ENCODE peak calls at places on chromosomes 7 and 10, in six cellular contexts. X is GM23248, H is GM23338, D is PC-9, F is PC-3, R is neural progenitor cell. C is an unnamed sample.

GRCh38 chr7:73865738-73866445 is 4.9 kb downstream of the TMEM270 start:
- DNase-seq in F (peak; percentile 67), X (peak; percentile 84), R (peak; percentile 73), D (no peak), H (peak; percentile 69), C (peak; percentile 46)

GRCh38 chr10:17290226-17290625 is 62.2 kb downstream of the VIM start:
- DNase-seq in F (peak; percentile 63), H (peak; percentile 52), D (peak; percentile 37), X (peak; percentile 43), R (peak; percentile 41), C (no peak)

GRCh38 chr10:83725567-83725966 is 413.7 kb upstream of the GHITM start:
- DNase-seq in F (no peak), R (peak; percentile 22), D (no peak), X (no peak), H (no peak), C (no peak)

GRCh38 chr7:64174941-64175340 is 32.1 kb upstream of the ZNF735 start:
- DNase-seq in D (no peak), X (no peak), R (no peak), H (no peak), F (peak; percentile 5), C (peak; percentile 7)

GRCh38 chr7:44216019-44216418 is 15.2 kb downstream of the YKT6 start:
- DNase-seq in D (no peak), R (no peak), F (no peak), X (no peak), H (no peak), C (no peak)

GRCh38 chr10:101438881-101439391 is 85.0 kb downstream of the BTRC start:
- DNase-seq in R (no peak), X (peak; percentile 8), F (peak; percentile 45), H (no peak), D (no peak), C (no peak)

GRCh38 chr10:114551310-114551972 is 106.6 kb downstream of the ABLIM1 start:
- DNase-seq in R (no peak), H (no peak), F (no peak), X (no peak), D (no peak), C (no peak)

GRCh38 chr7:50957427-50957826 is 174.7 kb upstream of the GRB10 start:
- DNase-seq in D (no peak), F (peak; percentile 44), X (no peak), H (peak; percentile 30), R (no peak), C (no peak)

DNA sequence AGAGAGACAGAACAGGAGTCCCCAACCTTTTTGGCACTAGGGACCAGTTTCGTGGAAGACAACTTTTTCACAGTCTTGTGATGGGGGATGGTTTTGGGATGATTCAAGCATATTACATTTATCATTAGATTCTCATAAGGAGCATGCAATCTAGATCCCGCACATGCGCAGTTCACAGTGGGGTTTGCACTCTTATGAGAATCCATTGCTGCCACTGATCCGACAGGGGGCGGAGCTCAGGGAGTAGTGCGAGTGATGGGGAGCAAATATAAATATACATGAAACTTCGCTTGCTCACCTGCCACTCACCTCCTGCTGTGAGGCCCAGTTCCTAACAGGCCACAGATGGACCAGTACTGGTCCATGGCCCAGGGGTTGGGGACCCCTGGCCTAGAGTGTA is 14.2 kb downstream of the CCL26 start:
- DNase-seq in D (no peak), H (no peak), F (no peak), R (no peak), X (no peak), C (no peak)
- H3F3A ChIP-seq in D (no peaks in the 10 kb centered on the region), H (no peaks in the 10 kb centered on the region), F (no peaks in the 10 kb centered on the region), R (no peaks in the 10 kb centered on the region), X (no peaks in the 10 kb centered on the region), C (no peaks in the 10 kb centered on the region)

GRCh38 chr7:117873056-117873932 is at the start of gene CTTNBP2:
- DNase-seq in X (peak; percentile 75), H (peak; percentile 85), D (no peak), F (peak; percentile 28), R (peak; percentile 90), C (peak; percentile 63)

GRCh38 chr7:117870405-117870905 is 2.8 kb downstream of the CTTNBP2 start:
- DNase-seq in H (no peak), X (no peak), R (no peak), D (no peak), F (no peak), C (no peak)

GRCh38 chr7:117871401-117871777 is 1.9 kb downstream of the CTTNBP2 start:
- DNase-seq in F (no peak), X (no peak), R (no peak), D (no peak), H (no peak), C (no peak)

GRCh38 chr7:117872565-117873055 is 631 bp downstream of the CTTNBP2 start:
- DNase-seq in H (peak; percentile 51), D (no peak), F (no peak), X (peak; percentile 2), R (peak; percentile 68), C (no peak)

GRCh38 chr7:117871778-117872538 is 1.3 kb downstream of the CTTNBP2 start:
- DNase-seq in X (peak; percentile 2), H (peak; percentile 72), R (peak; percentile 74), D (no peak), F (no peak), C (no peak)
- H3K4me2 ChIP-seq in X (no peak overlapping the region), H (peak overlapping the region; percentile 89), R (peak overlapping the region; percentile 97), D (no peak overlapping the region), F (peak overlapping the region; percentile 88), C (peak overlapping the region; percentile 90)

GRCh38 chr7:23347007-23347681 is 48.0 kb downstream of the MALSU1 start:
- DNase-seq in X (peak; percentile 45), F (peak; percentile 24), R (no peak), H (no peak), D (no peak), C (no peak)

GRCh38 chr7:23350466-23350865 is 51.3 kb downstream of the MALSU1 start:
- DNase-seq in D (no peak), H (no peak), R (no peak), X (no peak), F (peak; percentile 26), C (no peak)

GRCh38 chr7:23346316-23346715 is 47.2 kb downstream of the MALSU1 start:
- DNase-seq in D (no peak), F (no peak), X (no peak), R (no peak), H (no peak), C (peak; percentile 24)

GRCh38 chr7:23349484-23350157 is 50.5 kb downstream of the MALSU1 start:
- DNase-seq in H (no peak), D (peak; percentile 94), X (peak; percentile 85), F (peak; percentile 91), R (peak; percentile 71), C (no peak)

GRCh38 chr7:23347682-23348180 is 48.6 kb downstream of the MALSU1 start:
- DNase-seq in D (peak; percentile 98), R (no peak), H (no peak), F (peak; percentile 89), X (peak; percentile 93), C (no peak)
- H3F3A ChIP-seq in D (peaks cover 77% of the 10 kb centered on the region), R (peaks cover 33% of the 10 kb centered on the region), H (peaks cover 11% of the 10 kb centered on the region), F (peaks cover 7% of the 10 kb centered on the region), X (peaks cover 58% of the 10 kb centered on the region), C (no peaks in the 10 kb centered on the region)

DNA sequence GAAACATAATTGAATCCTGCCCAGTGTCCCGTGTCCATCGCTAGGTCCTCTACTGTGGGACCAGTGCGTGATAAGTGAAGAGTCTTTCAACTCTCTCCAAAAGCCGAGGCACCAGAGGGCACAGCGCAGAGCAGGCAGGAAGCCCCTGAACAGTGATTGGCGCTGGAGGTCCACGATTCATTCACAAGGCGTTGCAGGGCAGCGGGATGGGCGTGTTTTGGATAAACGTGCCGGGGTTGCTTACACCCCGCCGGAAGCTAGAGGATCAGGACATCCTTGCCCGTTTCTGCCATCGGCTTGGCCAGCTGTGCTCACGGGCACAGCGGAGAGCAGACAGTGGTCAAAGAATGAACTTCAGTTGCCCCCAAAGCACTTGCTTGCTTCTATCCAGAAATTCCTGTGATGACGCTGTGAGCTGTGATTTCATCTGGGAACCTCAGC is 86.0 kb upstream of the PFKP start:
- DNase-seq in H (no peak), X (no peak), D (no peak), R (no peak), F (no peak), C (no peak)
- H3K4me2 ChIP-seq in H (no peak overlapping the region), X (no peak overlapping the region), D (no peak overlapping the region), R (no peak overlapping the region), F (no peak overlapping the region), C (no peak overlapping the region)

GRCh38 chr7:128108641-128109423 is 77.6 kb upstream of the LRRC4 start:
- DNase-seq in F (no peak), X (no peak), D (no peak), H (no peak), R (no peak), C (peak; percentile 89)
- H3F3A ChIP-seq in F (no peaks in the 10 kb centered on the region), X (no peaks in the 10 kb centered on the region), D (no peaks in the 10 kb centered on the region), H (no peaks in the 10 kb centered on the region), R (no peaks in the 10 kb centered on the region), C (peaks cover 48% of the 10 kb centered on the region)

GRCh38 chr7:5450549-5451327 is 27.1 kb upstream of the TNRC18 start:
- DNase-seq in R (peak; percentile 86), F (peak; percentile 32), X (peak; percentile 59), D (no peak), H (peak; percentile 83), C (peak; percentile 36)
- H3K4me2 ChIP-seq in R (peak overlapping the region; percentile 7), F (no peak overlapping the region), X (no peak overlapping the region), D (no peak overlapping the region), H (peak overlapping the region; percentile 57), C (no peak overlapping the region)

C was measured in MM.1S.